ENCODE peak calls at places on chromosomes 1 and 21, in five cellular contexts. I, H, W, Y and U are unnamed samples.

GRCh38 chr1:172801923-172802322 is 143.0 kb downstream of the FASLG start:
- DNase-seq in I (no peak), H (no peak), W (no peak), Y (no peak), U (no peak)

GRCh38 chr21:36141513-36141925 is 6.6 kb downstream of the CBR3 start:
- DNase-seq in I (peak), H (peak), W (peak), Y (peak), U (peak)

GRCh38 chr1:166221316-166221715 is 54.5 kb upstream of the FAM78B start:
- DNase-seq in I (no peak), H (no peak), W (no peak), Y (no peak), U (no peak)

GRCh38 chr1:63873751-63874150 is 99.9 kb downstream of the ROR1 start:
- DNase-seq in I (no peak), H (no peak), W (no peak), Y (no peak), U (no peak)

GRCh38 chr1:235552146-235552716 is 48.0 kb upstream of the B3GALNT2 start:
- DNase-seq in I (no peak), H (peak), W (no peak), Y (no peak), U (no peak)

GRCh38 chr1:101337968-101338367 is 101.1 kb downstream of the S1PR1 start:
- DNase-seq in I (no peak), H (no peak), W (no peak), Y (no peak), U (no peak)

GRCh38 chr1:209643295-209644020 is 8.8 kb downstream of the LAMB3 start:
- DNase-seq in I (no peak), H (no peak), W (no peak), Y (no peak), U (no peak)

GRCh38 chr1:214603819-214604252 is 841 bp downstream of the CENPF start:
- DNase-seq in I (no peak), H (no peak), W (no peak), Y (no peak), U (peak)

GRCh38 chr1:215109171-215109570 is 26.6 kb downstream of the KCNK2 start:
- DNase-seq in I (no peak), H (no peak), W (no peak), Y (no peak), U (no peak)

GRCh38 chr1:15406911-15407559 is 2.7 kb upstream of the EFHD2 start:
- DNase-seq in I (no peak), H (peak), W (no peak), Y (no peak), U (no peak)

GRCh38 chr21:32368386-32368785 is 24.4 kb downstream of the URB1 start:
- DNase-seq in I (no peak), H (no peak), W (no peak), Y (no peak), U (no peak)

GRCh38 chr1:47521034-47521871 is 83.4 kb downstream of the FOXD2 start:
- DNase-seq in I (no peak), H (peak), W (no peak), Y (peak), U (no peak)

GRCh38 chr1:29485096-29485925 is 249.0 kb downstream of the PTPRU start:
- DNase-seq in I (no peak), H (peak), W (no peak), Y (no peak), U (no peak)

GRCh38 chr21:46404306-46404705 is 54.4 kb upstream of the DIP2A start:
- DNase-seq in I (no peak), H (no peak), W (no peak), Y (no peak), U (no peak)

GRCh38 chr1:1204998-1205768 is 1.2 kb downstream of the TNFRSF18 start:
- DNase-seq in I (no peak), H (no peak), W (no peak), Y (no peak), U (no peak)

GRCh38 chr1:234047113-234047512 is 142.6 kb downstream of the SLC35F3 start:
- DNase-seq in I (no peak), H (no peak), W (no peak), Y (no peak), U (no peak)

GRCh38 chr1:170225735-170226524 is 80.2 kb downstream of the NTMT2 start:
- DNase-seq in I (no peak), H (no peak), W (no peak), Y (no peak), U (no peak)

GRCh38 chr1:87410771-87411170 is 82.1 kb downstream of the LMO4 start:
- DNase-seq in I (no peak), H (no peak), W (no peak), Y (peak), U (no peak)

GRCh38 chr1:226637147-226637935 is 88.8 kb downstream of the STUM start:
- DNase-seq in I (no peak), H (peak), W (no peak), Y (no peak), U (no peak)

GRCh38 chr1:32392358-32392757 is 1.9 kb downstream of the BSDC1 start:
- DNase-seq in I (no peak), H (no peak), W (no peak), Y (no peak), U (no peak)

GRCh38 chr1:27992271-27992670 is 32.5 kb downstream of the XKR8 start:
- DNase-seq in I (no peak), H (no peak), W (no peak), Y (no peak), U (no peak)

GRCh38 chr21:34836103-34836932 is 167.5 kb downstream of the CLIC6 start:
- DNase-seq in I (no peak), H (peak), W (no peak), Y (peak), U (no peak)

GRCh38 chr1:211529453-211529852 is 37.5 kb upstream of the RD3 start:
- DNase-seq in I (no peak), H (no peak), W (no peak), Y (no peak), U (no peak)

GRCh38 chr1:150543500-150544143 is 5.6 kb upstream of the ADAMTSL4 start:
- DNase-seq in I (no peak), H (peak), W (no peak), Y (no peak), U (no peak)

GRCh38 chr1:116134178-116134773 is 23.1 kb downstream of the MAB21L3 start:
- DNase-seq in I (no peak), H (no peak), W (no peak), Y (no peak), U (no peak)
- TF ChIP-seq CTCF in I (peak), H (no peak), W (peak), Y (no peak), U (peak)

DNA sequence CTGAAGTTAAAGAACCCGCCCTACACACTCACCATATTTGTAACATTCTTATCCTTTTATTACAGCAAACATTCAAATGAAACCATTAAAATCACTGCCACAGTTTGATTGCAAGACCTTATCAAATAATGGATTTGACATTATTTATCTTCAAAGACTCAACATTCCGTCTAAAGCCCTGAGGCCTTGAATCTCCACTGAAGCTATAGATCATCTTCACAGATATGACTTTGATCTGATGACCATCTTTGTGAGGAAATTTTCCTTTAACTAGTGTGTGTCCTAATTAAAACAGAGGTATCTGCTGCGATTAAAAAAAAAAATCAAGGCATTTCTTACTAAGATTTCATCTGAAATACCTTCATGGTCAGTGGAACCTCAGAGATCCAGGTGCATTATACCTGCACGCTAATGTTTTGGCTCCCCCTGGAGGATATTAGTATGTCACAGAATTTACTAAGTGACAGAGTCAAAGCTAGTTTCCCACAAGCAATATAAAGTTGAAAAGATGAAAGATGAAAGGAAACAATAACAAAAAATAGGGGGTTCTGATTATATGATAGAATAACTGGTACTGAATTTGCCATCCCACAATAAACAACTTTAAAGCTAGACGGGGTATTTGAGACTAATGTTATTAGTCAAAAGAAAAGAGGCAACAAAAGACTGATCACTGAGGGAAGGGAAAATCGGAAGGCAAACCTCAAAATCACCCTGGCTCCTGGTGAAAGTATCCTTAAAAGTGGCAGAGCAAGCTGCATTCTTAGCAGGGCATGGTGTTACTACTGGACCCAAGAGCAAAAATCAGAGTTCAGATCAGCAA is 923.4 kb downstream of the NCAM2 start:
- DNase-seq in I (no peak), H (no peak), W (no peak), Y (no peak), U (no peak)
- TF ChIP-seq CTCF in I (peak), H (no peak), W (peak), Y (peak), U (peak)

GRCh38 chr1:205066221-205066818 is 17.9 kb downstream of the TMEM81 start:
- DNase-seq in I (no peak), H (peak), W (no peak), Y (no peak), U (no peak)
- TF ChIP-seq CTCF in I (no peak), H (no peak), W (no peak), Y (no peak), U (no peak)

GRCh38 chr1:67118191-67118590 is 16.6 kb downstream of the C1orf141 start:
- DNase-seq in I (no peak), H (no peak), W (no peak), Y (no peak), U (no peak)

GRCh38 chr1:67110352-67110751 is 24.4 kb downstream of the C1orf141 start:
- DNase-seq in I (no peak), H (no peak), W (no peak), Y (no peak), U (peak)

DNA sequence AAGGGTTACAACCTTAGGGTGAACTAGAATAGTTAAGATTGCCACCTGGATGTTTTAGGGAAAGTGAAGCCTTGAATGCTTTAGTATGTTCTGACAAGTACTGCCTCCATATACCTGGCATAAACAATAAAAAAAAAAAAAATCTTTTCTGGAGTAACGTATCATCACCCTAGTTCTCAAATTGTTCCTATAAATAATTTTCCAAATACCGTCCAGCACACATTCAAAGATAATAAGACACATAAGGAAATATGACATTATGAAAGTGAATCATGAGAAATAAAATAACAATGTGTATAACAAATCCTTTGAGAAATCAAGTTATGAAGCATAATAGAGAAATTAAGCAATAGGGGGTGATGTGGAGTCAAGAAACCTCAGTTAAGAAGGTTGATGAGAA is 20.6 kb downstream of the C1orf141 start:
- DNase-seq in I (no peak), H (no peak), W (no peak), Y (no peak), U (no peak)
- TF ChIP-seq CTCF in I (no peak), H (no peak), W (no peak), Y (no peak), U (no peak)

GRCh38 chr21:41847066-41847804 is 31.9 kb downstream of the PRDM15 start:
- DNase-seq in I (no peak), H (no peak), W (no peak), Y (no peak), U (no peak)
- TF ChIP-seq CTCF in I (no peak), H (no peak), W (no peak), Y (no peak), U (no peak)